ENCODE peak calls at places on chromosome 22, in seven cellular contexts. One of them, this sample, is unnamed.

GRCh38 chr22:24942301-24942700 is 4.2 kb downstream of the LHFPL7 start:
- DNase-seq in HFFc6: no peak
- DNase-seq in nephron progenitor cell: no peak
- DNase-seq in endothelial cell: no peak
- DNase-seq in AG09319: no peak
- DNase-seq in AG04450: no peak
- DNase-seq in GM12865: no peak
- DNase-seq in this sample: no peak

GRCh38 chr22:39665229-39665628 is 94.7 kb downstream of the CACNA1I start:
- DNase-seq in AG09319: no peak
- DNase-seq in AG04450: no peak
- DNase-seq in GM12865: no peak
- DNase-seq in nephron progenitor cell: no peak
- DNase-seq in endothelial cell: no peak
- DNase-seq in HFFc6: no peak
- DNase-seq in this sample: no peak

GRCh38 chr22:24208012-24208749 is 26.9 kb downstream of the SUSD2 start:
- DNase-seq in endothelial cell: no peak
- DNase-seq in GM12865: no peak
- DNase-seq in HFFc6: peak; percentile 96
- DNase-seq in AG04450: peak; percentile 93
- DNase-seq in nephron progenitor cell: no peak
- DNase-seq in AG09319: peak; percentile 84
- DNase-seq in this sample: no peak

GRCh38 chr22:26334232-26334631 is 94.8 kb upstream of the ASPHD2 start:
- DNase-seq in nephron progenitor cell: no peak
- DNase-seq in HFFc6: no peak
- DNase-seq in GM12865: no peak
- DNase-seq in AG09319: no peak
- DNase-seq in endothelial cell: no peak
- DNase-seq in AG04450: no peak
- DNase-seq in this sample: no peak

GRCh38 chr22:25497269-25497668 is 67.2 kb upstream of the GRK3 start:
- DNase-seq in AG04450: no peak
- DNase-seq in endothelial cell: no peak
- DNase-seq in nephron progenitor cell: no peak
- DNase-seq in HFFc6: no peak
- DNase-seq in GM12865: no peak
- DNase-seq in AG09319: no peak
- DNase-seq in this sample: no peak

GRCh38 chr22:48940988-48941902 is 886.4 kb downstream of the BRD1 start:
- DNase-seq in AG04450: no peak
- DNase-seq in AG09319: no peak
- DNase-seq in endothelial cell: no peak
- DNase-seq in HFFc6: no peak
- DNase-seq in nephron progenitor cell: no peak
- DNase-seq in GM12865: no peak
- DNase-seq in this sample: no peak

GRCh38 chr22:24155597-24156145 is 25.6 kb upstream of the SUSD2 start:
- DNase-seq in endothelial cell: peak; percentile 58
- DNase-seq in AG09319: peak; percentile 49
- DNase-seq in AG04450: no peak
- DNase-seq in HFFc6: peak; percentile 86
- DNase-seq in GM12865: peak; percentile 76
- DNase-seq in nephron progenitor cell: peak; percentile 72
- DNase-seq in this sample: peak; percentile 32

GRCh38 chr22:31279821-31280496 is 12.3 kb downstream of the PIK3IP1 start:
- DNase-seq in endothelial cell: no peak
- DNase-seq in AG04450: no peak
- DNase-seq in AG09319: no peak
- DNase-seq in nephron progenitor cell: no peak
- DNase-seq in GM12865: no peak
- DNase-seq in HFFc6: no peak
- DNase-seq in this sample: no peak

GRCh38 chr22:33300165-33300564 is 242.0 kb upstream of the SYN3 start:
- DNase-seq in AG09319: no peak
- DNase-seq in AG04450: no peak
- DNase-seq in nephron progenitor cell: no peak
- DNase-seq in endothelial cell: no peak
- DNase-seq in HFFc6: no peak
- DNase-seq in GM12865: peak; percentile 12
- DNase-seq in this sample: no peak

GRCh38 chr22:19287076-19287724 is 4.3 kb downstream of the CLTCL1 start:
- DNase-seq in AG04450: peak; percentile 30
- DNase-seq in AG09319: no peak
- DNase-seq in endothelial cell: no peak
- DNase-seq in nephron progenitor cell: no peak
- DNase-seq in GM12865: no peak
- DNase-seq in HFFc6: peak; percentile 59
- DNase-seq in this sample: no peak

GRCh38 chr22:30204742-30205111 is 41.8 kb downstream of the LIF start:
- DNase-seq in GM12865: no peak
- DNase-seq in endothelial cell: no peak
- DNase-seq in HFFc6: peak; percentile 58
- DNase-seq in nephron progenitor cell: no peak
- DNase-seq in AG09319: peak; percentile 89
- DNase-seq in AG04450: peak; percentile 72
- DNase-seq in this sample: no peak

GRCh38 chr22:48857202-48857805 is 970.4 kb downstream of the BRD1 start:
- DNase-seq in nephron progenitor cell: no peak
- DNase-seq in AG09319: no peak
- DNase-seq in endothelial cell: no peak
- DNase-seq in GM12865: no peak
- DNase-seq in HFFc6: no peak
- DNase-seq in AG04450: no peak
- DNase-seq in this sample: no peak

GRCh38 chr22:29873943-29874342 is 9.0 kb upstream of the MTMR3 start:
- DNase-seq in GM12865: peak; percentile 14
- DNase-seq in endothelial cell: no peak
- DNase-seq in AG04450: no peak
- DNase-seq in AG09319: no peak
- DNase-seq in nephron progenitor cell: no peak
- DNase-seq in HFFc6: no peak
- DNase-seq in this sample: no peak

GRCh38 chr22:35921777-35922176 is 106.8 kb downstream of the RBFOX2 start:
- DNase-seq in HFFc6: peak; percentile 88
- DNase-seq in nephron progenitor cell: peak; percentile 37
- DNase-seq in AG09319: peak; percentile 78
- DNase-seq in AG04450: peak; percentile 48
- DNase-seq in endothelial cell: peak; percentile 53
- DNase-seq in GM12865: peak; percentile 74
- DNase-seq in this sample: no peak

GRCh38 chr22:45438364-45438763 is 24.9 kb downstream of the RIBC2 start:
- DNase-seq in endothelial cell: no peak
- DNase-seq in HFFc6: no peak
- DNase-seq in AG04450: peak; percentile 65
- DNase-seq in GM12865: no peak
- DNase-seq in nephron progenitor cell: no peak
- DNase-seq in AG09319: no peak
- DNase-seq in this sample: no peak

GRCh38 chr22:29216873-29217666 is 11.4 kb downstream of the EMID1 start:
- DNase-seq in nephron progenitor cell: no peak
- DNase-seq in GM12865: peak; percentile 49
- DNase-seq in AG09319: peak; percentile 37
- DNase-seq in endothelial cell: no peak
- DNase-seq in HFFc6: no peak
- DNase-seq in AG04450: peak; percentile 38
- DNase-seq in this sample: no peak

GRCh38 chr22:18024956-18025720 is 777 bp upstream of the MICAL3 start:
- DNase-seq in endothelial cell: no peak
- DNase-seq in GM12865: no peak
- DNase-seq in AG09319: no peak
- DNase-seq in nephron progenitor cell: no peak
- DNase-seq in AG04450: no peak
- DNase-seq in HFFc6: no peak
- DNase-seq in this sample: no peak

GRCh38 chr22:35021166-35021565 is 44.8 kb upstream of the ISX start:
- DNase-seq in nephron progenitor cell: no peak
- DNase-seq in endothelial cell: no peak
- DNase-seq in AG09319: no peak
- DNase-seq in GM12865: no peak
- DNase-seq in HFFc6: no peak
- DNase-seq in AG04450: no peak
- DNase-seq in this sample: no peak

GRCh38 chr22:49400866-49401598 is 426.6 kb downstream of the BRD1 start:
- DNase-seq in AG09319: no peak
- DNase-seq in nephron progenitor cell: no peak
- DNase-seq in endothelial cell: no peak
- DNase-seq in HFFc6: no peak
- DNase-seq in GM12865: no peak
- DNase-seq in AG04450: no peak
- DNase-seq in this sample: no peak

GRCh38 chr22:25837288-25837900 is 95.4 kb downstream of the MYO18B start:
- DNase-seq in GM12865: no peak
- DNase-seq in AG09319: no peak
- DNase-seq in nephron progenitor cell: no peak
- DNase-seq in endothelial cell: no peak
- DNase-seq in AG04450: no peak
- DNase-seq in HFFc6: no peak
- DNase-seq in this sample: no peak

GRCh38 chr22:32465661-32466060 is 1.4 kb upstream of the BPIFC start:
- DNase-seq in nephron progenitor cell: no peak
- DNase-seq in GM12865: no peak
- DNase-seq in endothelial cell: no peak
- DNase-seq in AG09319: no peak
- DNase-seq in AG04450: no peak
- DNase-seq in HFFc6: no peak
- DNase-seq in this sample: no peak

GRCh38 chr22:49334976-49335375 is 492.7 kb downstream of the BRD1 start:
- DNase-seq in GM12865: no peak
- DNase-seq in nephron progenitor cell: no peak
- DNase-seq in AG04450: no peak
- DNase-seq in HFFc6: no peak
- DNase-seq in AG09319: no peak
- DNase-seq in endothelial cell: no peak
- DNase-seq in this sample: no peak

GRCh38 chr22:48138427-48138826 is 1376.0 kb downstream of the TBC1D22A start:
- DNase-seq in nephron progenitor cell: no peak
- DNase-seq in HFFc6: no peak
- DNase-seq in AG04450: no peak
- DNase-seq in AG09319: no peak
- DNase-seq in endothelial cell: no peak
- DNase-seq in GM12865: no peak
- DNase-seq in this sample: no peak

GRCh38 chr22:40423246-40423753 is 52.9 kb downstream of the SGSM3 start:
- DNase-seq in endothelial cell: no peak
- DNase-seq in nephron progenitor cell: no peak
- DNase-seq in AG09319: no peak
- DNase-seq in HFFc6: no peak
- DNase-seq in AG04450: no peak
- DNase-seq in GM12865: no peak
- DNase-seq in this sample: no peak

GRCh38 chr22:48253136-48253535 is 1490.7 kb downstream of the TBC1D22A start:
- DNase-seq in GM12865: no peak
- DNase-seq in HFFc6: no peak
- DNase-seq in nephron progenitor cell: no peak
- DNase-seq in AG09319: no peak
- DNase-seq in endothelial cell: no peak
- DNase-seq in AG04450: no peak
- DNase-seq in this sample: no peak

GRCh38 chr22:48682517-48682916 is 1145.2 kb downstream of the BRD1 start:
- DNase-seq in AG04450: no peak
- DNase-seq in AG09319: no peak
- DNase-seq in endothelial cell: no peak
- DNase-seq in GM12865: no peak
- DNase-seq in HFFc6: no peak
- DNase-seq in nephron progenitor cell: no peak
- DNase-seq in this sample: no peak

GRCh38 chr22:29071261-29072045 is 1.4 kb upstream of the KREMEN1 start:
- DNase-seq in AG04450: no peak
- DNase-seq in nephron progenitor cell: peak; percentile 75
- DNase-seq in endothelial cell: peak; percentile 45
- DNase-seq in GM12865: peak; percentile 62
- DNase-seq in AG09319: no peak
- DNase-seq in HFFc6: no peak
- DNase-seq in this sample: no peak

GRCh38 chr22:49240472-49240871 is 587.2 kb downstream of the BRD1 start:
- DNase-seq in AG09319: no peak
- DNase-seq in GM12865: no peak
- DNase-seq in HFFc6: no peak
- DNase-seq in endothelial cell: no peak
- DNase-seq in AG04450: no peak
- DNase-seq in nephron progenitor cell: no peak
- DNase-seq in this sample: no peak

GRCh38 chr22:21443735-21444421 is 23.3 kb upstream of the TMEM191C start:
- DNase-seq in GM12865: no peak
- DNase-seq in nephron progenitor cell: no peak
- DNase-seq in AG09319: no peak
- DNase-seq in endothelial cell: peak; percentile 1
- DNase-seq in HFFc6: no peak
- DNase-seq in AG04450: no peak
- DNase-seq in this sample: no peak

GRCh38 chr22:37768273-37768672 is 39.5 kb upstream of the GCAT start:
- DNase-seq in endothelial cell: no peak
- DNase-seq in AG09319: no peak
- DNase-seq in GM12865: no peak
- DNase-seq in nephron progenitor cell: no peak
- DNase-seq in HFFc6: no peak
- DNase-seq in AG04450: no peak
- DNase-seq in this sample: no peak
- TF ChIP-seq CTCF in endothelial cell: peak; percentile 57
- TF ChIP-seq CTCF in AG09319: peak; percentile 16
- TF ChIP-seq CTCF in GM12865: peak; percentile 24
- TF ChIP-seq CTCF in nephron progenitor cell: peak; percentile 22
- TF ChIP-seq CTCF in HFFc6: peak; percentile 70
- TF ChIP-seq CTCF in AG04450: peak; percentile 40
- TF ChIP-seq CTCF in this sample: no peak

DNA sequence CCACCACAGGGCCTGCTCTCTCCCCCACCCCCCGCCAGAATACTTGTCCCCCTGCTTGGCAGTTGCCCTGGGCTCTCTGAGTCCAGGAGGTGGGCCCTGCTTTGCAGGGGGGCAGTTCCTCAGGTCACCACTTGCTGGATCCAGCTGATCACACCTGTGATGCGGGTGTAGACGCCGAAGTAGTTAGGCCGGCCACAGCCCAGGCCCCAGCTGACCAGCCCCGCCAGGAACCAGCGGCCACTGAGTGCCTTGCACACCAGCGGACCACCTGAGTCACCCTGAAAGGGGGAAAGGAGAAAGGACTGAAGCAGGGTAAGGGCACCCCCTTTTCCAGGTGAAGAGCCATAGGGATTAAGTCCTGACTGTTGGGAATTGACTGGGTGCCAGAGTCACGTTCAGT is 14.4 kb downstream of the KCTD17 start:
- DNase-seq in AG04450: no peak
- DNase-seq in AG09319: no peak
- DNase-seq in HFFc6: no peak
- DNase-seq in GM12865: no peak
- DNase-seq in endothelial cell: no peak
- DNase-seq in nephron progenitor cell: no peak
- DNase-seq in this sample: no peak
- TF ChIP-seq CTCF in AG04450: no peak
- TF ChIP-seq CTCF in AG09319: no peak
- TF ChIP-seq CTCF in HFFc6: no peak
- TF ChIP-seq CTCF in GM12865: no peak
- TF ChIP-seq CTCF in endothelial cell: no peak
- TF ChIP-seq CTCF in nephron progenitor cell: no peak
- TF ChIP-seq CTCF in this sample: no peak

GRCh38 chr22:27952779-27953178 is 33.7 kb upstream of the PITPNB start:
- DNase-seq in AG09319: no peak
- DNase-seq in endothelial cell: no peak
- DNase-seq in AG04450: no peak
- DNase-seq in HFFc6: no peak
- DNase-seq in nephron progenitor cell: no peak
- DNase-seq in GM12865: no peak
- DNase-seq in this sample: no peak
- TF ChIP-seq CTCF in AG09319: no peak
- TF ChIP-seq CTCF in endothelial cell: no peak
- TF ChIP-seq CTCF in AG04450: no peak
- TF ChIP-seq CTCF in HFFc6: no peak
- TF ChIP-seq CTCF in nephron progenitor cell: no peak
- TF ChIP-seq CTCF in GM12865: no peak
- TF ChIP-seq CTCF in this sample: no peak

GRCh38 chr22:42269407-42270177 is 861 bp downstream of the TCF20 start:
- DNase-seq in endothelial cell: peak; percentile 52
- DNase-seq in HFFc6: no peak
- DNase-seq in AG09319: no peak
- DNase-seq in nephron progenitor cell: peak; percentile 64
- DNase-seq in AG04450: no peak
- DNase-seq in GM12865: peak; percentile 83
- DNase-seq in this sample: no peak
- TF ChIP-seq CTCF in endothelial cell: no peak
- TF ChIP-seq CTCF in HFFc6: no peak
- TF ChIP-seq CTCF in AG09319: no peak
- TF ChIP-seq CTCF in nephron progenitor cell: no peak
- TF ChIP-seq CTCF in AG04450: no peak
- TF ChIP-seq CTCF in GM12865: peak; percentile 22
- TF ChIP-seq CTCF in this sample: no peak